ENCODE peak calls at places on chromosome 22, in nine cellular contexts. F is NCI-H1092; B is thoracic aorta; Z is neural progenitor cell; G is HFFc6; N is activated CD4-positive, alpha-beta T cell treated with anti-CD3 and anti-CD28 coated beads, Interleukin-2, amount 50 U/mL, for 24 hours; U is brain pericyte; C is progenitor cell of endocrine pancreas; O is neural crest cell. S is an unnamed sample.

GRCh38 chr22:41280065-41280464 is 5.9 kb downstream of the RANGAP1 start:
- DNase-seq in F (no peak), B (no peak), Z (no peak), G (no peak), N (no peak), U (no peak), C (no peak), O (no peak), S (no peak)

GRCh38 chr22:49476176-49476575 is 351.5 kb downstream of the BRD1 start:
- DNase-seq in F (no peak), B (no peak), Z (peak; percentile 61), G (no peak), N (no peak), U (no peak), C (no peak), O (no peak), S (no peak)

GRCh38 chr22:17257578-17257977 is 38.3 kb upstream of the ADA2 start:
- DNase-seq in F (peak; percentile 87), B (no peak), Z (peak; percentile 50), G (no peak), N (no peak), U (no peak), C (no peak), O (no peak), S (no peak)

GRCh38 chr22:20956258-20957117 is 10.6 kb upstream of the AIFM3 start:
- DNase-seq in F (no peak), B (no peak), Z (peak; percentile 63), G (no peak), N (no peak), U (no peak), C (no peak), O (no peak), S (no peak)

GRCh38 chr22:17742528-17742902 is 31.8 kb downstream of the BID start:
- DNase-seq in F (peak; percentile 68), B (no peak), Z (peak; percentile 92), G (peak; percentile 43), N (peak; percentile 50), U (no peak), C (peak; percentile 79), O (peak; percentile 87), S (no peak)

GRCh38 chr22:37232140-37232998 is 11.7 kb downstream of the RAC2 start:
- DNase-seq in F (no peak), B (no peak), Z (no peak), G (no peak), N (no peak), U (no peak), C (no peak), O (no peak), S (no peak)

GRCh38 chr22:28819253-28820096 is 19.1 kb upstream of the XBP1 start:
- DNase-seq in F (no peak), B (no peak), Z (no peak), G (no peak), N (no peak), U (no peak), C (no peak), O (no peak), S (no peak)

GRCh38 chr22:49286236-49286760 is 541.4 kb downstream of the BRD1 start:
- DNase-seq in F (no peak), B (no peak), Z (no peak), G (no peak), N (no peak), U (no peak), C (no peak), O (no peak), S (no peak)

GRCh38 chr22:23913306-23913660 is 19.1 kb downstream of the MIF start:
- DNase-seq in F (no peak), B (no peak), Z (no peak), G (no peak), N (no peak), U (no peak), C (no peak), O (no peak), S (no peak)

GRCh38 chr22:39150848-39151215 is 1.6 kb downstream of the CBX7 start:
- DNase-seq in F (no peak), B (no peak), Z (no peak), G (no peak), N (no peak), U (no peak), C (no peak), O (no peak), S (no peak)

GRCh38 chr22:39457047-39457545 is 284 bp downstream of the MGAT3 start:
- DNase-seq in F (no peak), B (no peak), Z (peak; percentile 66), G (no peak), N (no peak), U (no peak), C (no peak), O (no peak), S (no peak)

GRCh38 chr22:39362271-39362670 is 12.5 kb downstream of the SYNGR1 start:
- DNase-seq in F (no peak), B (no peak), Z (no peak), G (no peak), N (no peak), U (no peak), C (no peak), O (no peak), S (no peak)

GRCh38 chr22:49269371-49269770 is 558.3 kb downstream of the BRD1 start:
- DNase-seq in F (no peak), B (no peak), Z (peak; percentile 36), G (no peak), N (no peak), U (no peak), C (no peak), O (no peak), S (no peak)

GRCh38 chr22:29917052-29917902 is 34.3 kb downstream of the MTMR3 start:
- DNase-seq in F (no peak), B (no peak), Z (no peak), G (no peak), N (no peak), U (no peak), C (no peak), O (no peak), S (no peak)

GRCh38 chr22:49228431-49229037 is 599.1 kb downstream of the BRD1 start:
- DNase-seq in F (no peak), B (no peak), Z (no peak), G (no peak), N (no peak), U (no peak), C (no peak), O (no peak), S (no peak)

GRCh38 chr22:28314959-28315358 is 364.7 kb downstream of the TTC28 start:
- DNase-seq in F (no peak), B (no peak), Z (no peak), G (no peak), N (no peak), U (no peak), C (no peak), O (no peak), S (no peak)

GRCh38 chr22:35752172-35752832 is 34.6 kb downstream of the APOL5 start:
- DNase-seq in F (no peak), B (no peak), Z (peak; percentile 65), G (no peak), N (no peak), U (no peak), C (no peak), O (no peak), S (no peak)

GRCh38 chr22:22717723-22718122 is 73.3 kb downstream of the GGTLC2 start:
- DNase-seq in F (no peak), B (no peak), Z (no peak), G (no peak), N (no peak), U (no peak), C (no peak), O (no peak), S (no peak)

GRCh38 chr22:24333301-24333700 is 62.7 kb downstream of the SPECC1L start:
- DNase-seq in F (no peak), B (no peak), Z (no peak), G (peak; percentile 82), N (no peak), U (no peak), C (no peak), O (no peak), S (no peak)

GRCh38 chr22:27663031-27663367 is 138.6 kb downstream of the MN1 start:
- DNase-seq in F (no peak), B (no peak), Z (no peak), G (no peak), N (no peak), U (no peak), C (no peak), O (no peak), S (no peak)

GRCh38 chr22:19629331-19629719 is 85.0 kb upstream of the SEPTIN5 start:
- DNase-seq in F (no peak), B (no peak), Z (no peak), G (no peak), N (no peak), U (no peak), C (no peak), O (no peak), S (no peak)

GRCh38 chr22:26471522-26471921 is 12.1 kb downstream of the HPS4 start:
- DNase-seq in F (no peak), B (no peak), Z (no peak), G (peak; percentile 48), N (no peak), U (no peak), C (no peak), O (no peak), S (no peak)

GRCh38 chr22:37771081-37771480 is 36.7 kb upstream of the GCAT start:
- DNase-seq in F (no peak), B (no peak), Z (no peak), G (no peak), N (no peak), U (no peak), C (no peak), O (no peak), S (no peak)

GRCh38 chr22:50252081-50253045 is 1.3 kb upstream of the HDAC10 start:
- DNase-seq in F (no peak), B (no peak), Z (peak; percentile 83), G (no peak), N (no peak), U (no peak), C (no peak), O (peak; percentile 52), S (no peak)

GRCh38 chr22:47622541-47622940 is 860.1 kb downstream of the TBC1D22A start:
- DNase-seq in F (no peak), B (no peak), Z (no peak), G (no peak), N (no peak), U (no peak), C (no peak), O (no peak), S (no peak)

GRCh38 chr22:20130319-20130718 is 1.3 kb upstream of the ZDHHC8 start:
- DNase-seq in F (peak; percentile 39), B (no peak), Z (no peak), G (no peak), N (no peak), U (no peak), C (no peak), O (no peak), S (no peak)

GRCh38 chr22:46968848-46969247 is 206.4 kb downstream of the TBC1D22A start:
- DNase-seq in F (no peak), B (no peak), Z (no peak), G (no peak), N (no peak), U (no peak), C (no peak), O (no peak), S (no peak)

GRCh38 chr22:49723478-49724029 is 104.1 kb downstream of the BRD1 start:
- DNase-seq in F (no peak), B (no peak), Z (no peak), G (no peak), N (no peak), U (no peak), C (no peak), O (no peak), S (no peak)

GRCh38 chr22:22487869-22488597 is 20.5 kb downstream of the ZNF280B start:
- DNase-seq in F (no peak), B (no peak), Z (no peak), G (no peak), N (no peak), U (no peak), C (no peak), O (no peak), S (no peak)

GRCh38 chr22:26547837-26548236 is 35.6 kb upstream of the TFIP11 start:
- DNase-seq in F (no peak), B (no peak), Z (no peak), G (no peak), N (no peak), U (no peak), C (no peak), O (no peak), S (no peak)

GRCh38 chr22:22689621-22690345 is 45.4 kb downstream of the GGTLC2 start:
- DNase-seq in F (no peak), B (no peak), Z (no peak), G (no peak), N (no peak), U (no peak), C (no peak), O (no peak), S (no peak)

S was measured in SK-N-MC.